ENCODE peak calls at places on chromosome 6, in eight cellular contexts. One of them, this sample, is unnamed.

GRCh38 chr6:145673504-145673903 is 61.8 kb downstream of the EPM2A start:
- DNase-seq in pancreas: peak; percentile 30
- DNase-seq in fibroblast of mammary gland: no peak
- DNase-seq in cardiac fibroblast: no peak
- DNase-seq in AG10803: no peak
- DNase-seq in uterus: no peak
- DNase-seq in body of pancreas: no peak
- DNase-seq in prostate gland: no peak
- DNase-seq in this sample: no peak

GRCh38 chr6:138546733-138547185 is 47.5 kb upstream of the NHSL1 start:
- DNase-seq in cardiac fibroblast: peak; percentile 74
- DNase-seq in body of pancreas: no peak
- DNase-seq in AG10803: no peak
- DNase-seq in uterus: no peak
- DNase-seq in pancreas: no peak
- DNase-seq in prostate gland: no peak
- DNase-seq in fibroblast of mammary gland: peak; percentile 58
- DNase-seq in this sample: peak; percentile 88

GRCh38 chr6:48194596-48195295 is 83.7 kb upstream of the PTCHD4 start:
- DNase-seq in body of pancreas: no peak
- DNase-seq in fibroblast of mammary gland: no peak
- DNase-seq in pancreas: no peak
- DNase-seq in AG10803: no peak
- DNase-seq in uterus: no peak
- DNase-seq in prostate gland: no peak
- DNase-seq in cardiac fibroblast: no peak
- DNase-seq in this sample: no peak

GRCh38 chr6:84227044-84227433 is 404 bp downstream of the CEP162 start:
- DNase-seq in prostate gland: no peak
- DNase-seq in AG10803: no peak
- DNase-seq in fibroblast of mammary gland: no peak
- DNase-seq in cardiac fibroblast: peak; percentile 5
- DNase-seq in uterus: no peak
- DNase-seq in body of pancreas: no peak
- DNase-seq in pancreas: no peak
- DNase-seq in this sample: no peak

GRCh38 chr6:33692760-33693158 is 18.7 kb downstream of the UQCC2 start:
- DNase-seq in cardiac fibroblast: peak; percentile 55
- DNase-seq in fibroblast of mammary gland: peak; percentile 26
- DNase-seq in body of pancreas: no peak
- DNase-seq in pancreas: peak; percentile 45
- DNase-seq in prostate gland: no peak
- DNase-seq in AG10803: peak; percentile 80
- DNase-seq in uterus: no peak
- DNase-seq in this sample: no peak

GRCh38 chr6:116111552-116112528 is 11.2 kb downstream of the NT5DC1 start:
- DNase-seq in pancreas: no peak
- DNase-seq in body of pancreas: peak; percentile 39
- DNase-seq in fibroblast of mammary gland: peak; percentile 61
- DNase-seq in prostate gland: no peak
- DNase-seq in uterus: no peak
- DNase-seq in AG10803: peak; percentile 40
- DNase-seq in cardiac fibroblast: peak; percentile 67
- DNase-seq in this sample: peak; percentile 39

GRCh38 chr6:27176096-27176495 is 71.4 kb upstream of the PRSS16 start:
- DNase-seq in cardiac fibroblast: peak; percentile 25
- DNase-seq in fibroblast of mammary gland: peak; percentile 49
- DNase-seq in uterus: no peak
- DNase-seq in prostate gland: no peak
- DNase-seq in AG10803: peak; percentile 30
- DNase-seq in pancreas: no peak
- DNase-seq in body of pancreas: no peak
- DNase-seq in this sample: peak; percentile 15

GRCh38 chr6:101117397-101118185 is 236.5 kb upstream of the ASCC3 start:
- DNase-seq in cardiac fibroblast: no peak
- DNase-seq in uterus: no peak
- DNase-seq in prostate gland: peak; percentile 4
- DNase-seq in pancreas: peak; percentile 28
- DNase-seq in AG10803: no peak
- DNase-seq in body of pancreas: no peak
- DNase-seq in fibroblast of mammary gland: no peak
- DNase-seq in this sample: no peak

GRCh38 chr6:36114798-36115408 is 15.4 kb upstream of the MAPK13 start:
- DNase-seq in AG10803: no peak
- DNase-seq in uterus: no peak
- DNase-seq in cardiac fibroblast: no peak
- DNase-seq in pancreas: no peak
- DNase-seq in prostate gland: no peak
- DNase-seq in body of pancreas: no peak
- DNase-seq in fibroblast of mammary gland: no peak
- DNase-seq in this sample: no peak

GRCh38 chr6:69059413-69059812 is 424.3 kb downstream of the ADGRB3 start:
- DNase-seq in pancreas: no peak
- DNase-seq in prostate gland: no peak
- DNase-seq in body of pancreas: no peak
- DNase-seq in fibroblast of mammary gland: no peak
- DNase-seq in AG10803: no peak
- DNase-seq in uterus: no peak
- DNase-seq in cardiac fibroblast: no peak
- DNase-seq in this sample: no peak

GRCh38 chr6:131061771-131062160 is 1.3 kb downstream of the EPB41L2 start:
- DNase-seq in prostate gland: no peak
- DNase-seq in uterus: no peak
- DNase-seq in pancreas: no peak
- DNase-seq in fibroblast of mammary gland: no peak
- DNase-seq in body of pancreas: no peak
- DNase-seq in AG10803: no peak
- DNase-seq in cardiac fibroblast: peak; percentile 39
- DNase-seq in this sample: no peak

GRCh38 chr6:9428416-9429172 is 986.3 kb downstream of the TFAP2A start:
- DNase-seq in uterus: no peak
- DNase-seq in AG10803: peak; percentile 27
- DNase-seq in pancreas: no peak
- DNase-seq in cardiac fibroblast: peak; percentile 31
- DNase-seq in body of pancreas: no peak
- DNase-seq in fibroblast of mammary gland: peak; percentile 11
- DNase-seq in prostate gland: no peak
- DNase-seq in this sample: no peak

GRCh38 chr6:10413850-10414765 is 766 bp downstream of the TFAP2A start:
- DNase-seq in fibroblast of mammary gland: no peak
- DNase-seq in body of pancreas: no peak
- DNase-seq in prostate gland: peak; percentile 60
- DNase-seq in cardiac fibroblast: no peak
- DNase-seq in AG10803: no peak
- DNase-seq in pancreas: no peak
- DNase-seq in uterus: no peak
- DNase-seq in this sample: no peak

DNA sequence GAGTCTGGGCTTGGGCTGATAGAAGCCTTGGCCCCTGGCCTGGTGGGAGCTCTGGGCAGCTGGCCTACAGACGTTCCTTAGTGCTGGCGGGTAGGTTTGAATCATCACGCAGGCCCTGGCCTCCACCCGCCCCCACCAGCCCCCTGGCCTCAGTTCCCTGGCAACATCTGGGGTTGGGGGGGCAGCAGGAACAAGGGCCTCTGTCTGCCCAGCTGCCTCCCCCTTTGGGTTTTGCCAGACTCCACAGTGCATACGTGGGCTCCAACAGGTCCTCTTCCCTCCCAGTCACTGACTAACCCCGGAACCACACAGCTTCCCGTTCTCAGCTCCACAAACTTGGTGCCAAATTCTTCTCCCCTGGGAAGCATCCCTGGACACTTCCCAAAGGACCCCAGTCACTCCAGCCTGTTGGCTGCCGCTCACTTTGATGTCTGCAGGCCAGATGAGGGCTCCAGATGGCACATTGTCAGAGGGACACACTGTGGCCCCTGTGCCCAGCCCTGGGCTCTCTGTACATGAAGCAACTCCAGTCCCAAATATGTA is 957 bp upstream of the VEGFA start:
- DNase-seq in uterus: peak; percentile 91
- DNase-seq in prostate gland: no peak
- DNase-seq in AG10803: peak; percentile 99
- DNase-seq in pancreas: no peak
- DNase-seq in body of pancreas: no peak
- DNase-seq in cardiac fibroblast: peak; percentile 96
- DNase-seq in fibroblast of mammary gland: peak; percentile 99
- DNase-seq in this sample: peak; percentile 77
- H3K4me3 ChIP-seq in uterus: peak overlapping the region; percentile 74
- H3K4me3 ChIP-seq in prostate gland: no peak overlapping the region
- H3K4me3 ChIP-seq in AG10803: peak overlapping the region; percentile 64
- H3K4me3 ChIP-seq in pancreas: no peak overlapping the region
- H3K4me3 ChIP-seq in body of pancreas: no peak overlapping the region
- H3K4me3 ChIP-seq in cardiac fibroblast: peak overlapping the region; percentile 98
- H3K4me3 ChIP-seq in fibroblast of mammary gland: no peak overlapping the region
- H3K4me3 ChIP-seq in this sample: no peak overlapping the region

GRCh38 chr6:79985128-79985527 is 19.3 kb upstream of the TTK start:
- DNase-seq in prostate gland: no peak
- DNase-seq in pancreas: no peak
- DNase-seq in fibroblast of mammary gland: no peak
- DNase-seq in cardiac fibroblast: no peak
- DNase-seq in body of pancreas: no peak
- DNase-seq in AG10803: no peak
- DNase-seq in uterus: no peak
- DNase-seq in this sample: no peak

GRCh38 chr6:79984261-79984660 is 20.2 kb upstream of the TTK start:
- DNase-seq in cardiac fibroblast: peak; percentile 14
- DNase-seq in AG10803: peak; percentile 22
- DNase-seq in uterus: no peak
- DNase-seq in fibroblast of mammary gland: peak; percentile 18
- DNase-seq in pancreas: no peak
- DNase-seq in body of pancreas: no peak
- DNase-seq in prostate gland: peak; percentile 6
- DNase-seq in this sample: peak; percentile 64

GRCh38 chr6:79981647-79982046 is 22.8 kb upstream of the TTK start:
- DNase-seq in uterus: no peak
- DNase-seq in fibroblast of mammary gland: no peak
- DNase-seq in cardiac fibroblast: no peak
- DNase-seq in pancreas: no peak
- DNase-seq in AG10803: no peak
- DNase-seq in prostate gland: no peak
- DNase-seq in body of pancreas: no peak
- DNase-seq in this sample: no peak
- H3K4me3 ChIP-seq in uterus: no peak overlapping the region
- H3K4me3 ChIP-seq in fibroblast of mammary gland: no peak overlapping the region
- H3K4me3 ChIP-seq in cardiac fibroblast: no peak overlapping the region
- H3K4me3 ChIP-seq in pancreas: no peak overlapping the region
- H3K4me3 ChIP-seq in AG10803: no peak overlapping the region
- H3K4me3 ChIP-seq in prostate gland: no peak overlapping the region
- H3K4me3 ChIP-seq in body of pancreas: no peak overlapping the region
- H3K4me3 ChIP-seq in this sample: no peak overlapping the region

GRCh38 chr6:31663087-31663960 is 1.5 kb downstream of the GPANK1 start:
- DNase-seq in cardiac fibroblast: peak; percentile 73
- DNase-seq in pancreas: no peak
- DNase-seq in AG10803: no peak
- DNase-seq in body of pancreas: no peak
- DNase-seq in prostate gland: no peak
- DNase-seq in fibroblast of mammary gland: peak; percentile 69
- DNase-seq in uterus: no peak
- DNase-seq in this sample: no peak
- H3K4me3 ChIP-seq in cardiac fibroblast: peak overlapping the region; percentile 98
- H3K4me3 ChIP-seq in pancreas: no peak overlapping the region
- H3K4me3 ChIP-seq in AG10803: peak overlapping the region; percentile 98
- H3K4me3 ChIP-seq in body of pancreas: no peak overlapping the region
- H3K4me3 ChIP-seq in prostate gland: peak overlapping the region; percentile 92
- H3K4me3 ChIP-seq in fibroblast of mammary gland: peak overlapping the region; percentile 93
- H3K4me3 ChIP-seq in uterus: peak overlapping the region; percentile 93
- H3K4me3 ChIP-seq in this sample: peak overlapping the region; percentile 96

GRCh38 chr6:148851683-148852556 is 105.1 kb downstream of the UST start:
- DNase-seq in pancreas: peak; percentile 77
- DNase-seq in body of pancreas: peak; percentile 70
- DNase-seq in cardiac fibroblast: no peak
- DNase-seq in uterus: no peak
- DNase-seq in prostate gland: peak; percentile 20
- DNase-seq in fibroblast of mammary gland: no peak
- DNase-seq in AG10803: no peak
- DNase-seq in this sample: no peak
- H3K4me3 ChIP-seq in pancreas: no peak overlapping the region
- H3K4me3 ChIP-seq in body of pancreas: no peak overlapping the region
- H3K4me3 ChIP-seq in cardiac fibroblast: no peak overlapping the region
- H3K4me3 ChIP-seq in uterus: no peak overlapping the region
- H3K4me3 ChIP-seq in prostate gland: no peak overlapping the region
- H3K4me3 ChIP-seq in fibroblast of mammary gland: no peak overlapping the region
- H3K4me3 ChIP-seq in AG10803: no peak overlapping the region
- H3K4me3 ChIP-seq in this sample: no peak overlapping the region

DNA sequence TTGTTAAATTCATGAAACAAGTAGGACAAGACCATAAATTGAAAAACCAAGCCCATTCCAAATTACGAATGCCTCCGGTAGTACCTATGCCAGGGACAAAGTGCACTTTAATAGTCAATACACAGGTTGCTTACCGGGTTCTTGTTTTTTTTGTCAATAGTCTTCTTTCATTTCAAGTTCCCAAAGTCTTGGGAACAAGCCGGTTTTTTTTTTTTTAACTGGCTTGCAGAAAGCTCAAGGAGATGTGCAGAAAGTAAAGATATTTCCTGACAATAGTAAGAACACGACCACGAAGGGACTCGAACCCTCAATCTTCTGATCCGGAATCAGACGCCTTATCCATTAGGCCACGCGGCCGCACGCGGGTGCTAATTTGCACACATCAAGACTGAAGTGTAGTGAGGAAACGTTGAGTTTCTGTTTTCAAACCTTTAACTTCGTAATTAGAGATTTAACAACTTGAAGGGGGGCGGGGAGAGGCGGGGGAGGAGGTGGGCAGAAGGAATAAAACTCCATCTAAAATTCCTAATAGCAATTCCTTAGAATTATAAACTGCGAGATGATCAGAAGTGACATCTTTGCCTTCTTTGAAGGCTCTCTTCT is 181.0 kb downstream of the TRIM27 start:
- DNase-seq in body of pancreas: no peak
- DNase-seq in uterus: no peak
- DNase-seq in cardiac fibroblast: peak; percentile 90
- DNase-seq in pancreas: no peak
- DNase-seq in fibroblast of mammary gland: peak; percentile 81
- DNase-seq in AG10803: peak; percentile 29
- DNase-seq in prostate gland: no peak
- DNase-seq in this sample: peak; percentile 59
- H3K4me3 ChIP-seq in body of pancreas: no peak overlapping the region
- H3K4me3 ChIP-seq in uterus: no peak overlapping the region
- H3K4me3 ChIP-seq in cardiac fibroblast: peak overlapping the region; percentile 21
- H3K4me3 ChIP-seq in pancreas: no peak overlapping the region
- H3K4me3 ChIP-seq in fibroblast of mammary gland: peak overlapping the region; percentile 44
- H3K4me3 ChIP-seq in AG10803: no peak overlapping the region
- H3K4me3 ChIP-seq in prostate gland: no peak overlapping the region
- H3K4me3 ChIP-seq in this sample: no peak overlapping the region

DNA sequence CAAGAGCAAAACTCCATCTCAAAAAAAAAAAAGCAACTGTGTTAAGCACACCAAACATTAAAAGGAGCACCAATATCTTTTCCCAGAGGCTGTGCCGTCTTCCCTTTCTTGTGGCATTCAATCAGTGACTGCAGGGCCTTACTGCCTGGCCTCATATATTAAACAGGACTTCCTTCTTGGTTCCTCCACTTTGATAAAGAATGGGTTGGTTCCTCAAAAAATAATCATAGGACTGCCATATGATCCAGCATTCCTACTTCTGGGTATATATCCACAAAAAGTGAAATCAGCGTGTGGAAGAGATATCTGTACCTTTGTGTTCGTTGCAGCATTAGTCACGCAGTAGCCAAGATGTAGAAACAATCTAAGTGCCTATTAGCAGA is 40.3 kb upstream of the GFOD1 start:
- DNase-seq in fibroblast of mammary gland: no peak
- DNase-seq in cardiac fibroblast: no peak
- DNase-seq in uterus: no peak
- DNase-seq in body of pancreas: no peak
- DNase-seq in prostate gland: no peak
- DNase-seq in pancreas: no peak
- DNase-seq in AG10803: no peak
- DNase-seq in this sample: no peak
- H3K4me3 ChIP-seq in fibroblast of mammary gland: no peak overlapping the region
- H3K4me3 ChIP-seq in cardiac fibroblast: no peak overlapping the region
- H3K4me3 ChIP-seq in uterus: no peak overlapping the region
- H3K4me3 ChIP-seq in body of pancreas: no peak overlapping the region
- H3K4me3 ChIP-seq in prostate gland: no peak overlapping the region
- H3K4me3 ChIP-seq in pancreas: no peak overlapping the region
- H3K4me3 ChIP-seq in AG10803: no peak overlapping the region
- H3K4me3 ChIP-seq in this sample: no peak overlapping the region